ENCODE peak calls at places on chromosomes 11 and 22, in eight cellular contexts. G is T follicular helper cell; O is H54; B is lower leg skin; S is HFFc6; C is colonic mucosa; Q is stimulated activated effector memory CD8-positive, alpha-beta T cell treated with anti-CD3 and anti-CD28 coated beads, Interleukin-12 subunit alpha, Interleukin-12 subunit beta, amount 100 ng/mL, for 72 hours; J is left cardiac atrium. U is an unnamed sample.
A peak's percentile ranks its signal among the peaks of the same experiment; 100 is the strongest.

GRCh38 chr22:47176573-47177333 is 414.3 kb downstream of the TBC1D22A start:
- DNase-seq in G (no peak), O (no peak), B (peak; percentile 81), S (no peak), C (no peak), Q (no peak), J (no peak), U (peak; percentile 10)

GRCh38 chr11:57903441-57904123 is 120.1 kb upstream of the OR9Q1 start:
- DNase-seq in G (no peak), O (peak; percentile 42), B (peak; percentile 89), S (no peak), C (peak; percentile 73), Q (no peak), J (no peak), U (no peak)

GRCh38 chr11:75241036-75241905 is 697 bp downstream of the TPBGL start:
- DNase-seq in G (peak; percentile 77), O (peak; percentile 88), B (peak; percentile 94), S (peak; percentile 75), C (peak; percentile 86), Q (peak; percentile 86), J (peak; percentile 85), U (peak; percentile 87)

GRCh38 chr11:71080239-71081097 is 171.9 kb downstream of the SHANK2 start:
- DNase-seq in G (no peak), O (peak; percentile 59), B (no peak), S (peak; percentile 59), C (peak; percentile 81), Q (peak; percentile 67), J (peak; percentile 53), U (no peak)

GRCh38 chr11:79076526-79077115 is 364.2 kb downstream of the TENM4 start:
- DNase-seq in G (no peak), O (peak; percentile 35), B (no peak), S (no peak), C (peak; percentile 42), Q (no peak), J (peak; percentile 57), U (peak; percentile 38)

GRCh38 chr11:63612181-63612580 is 2.1 kb downstream of the PLAAT3 start:
- DNase-seq in G (no peak), O (no peak), B (no peak), S (no peak), C (no peak), Q (no peak), J (no peak), U (no peak)

GRCh38 chr11:118915396-118915795 is 10.3 kb downstream of the BCL9L start:
- DNase-seq in G (no peak), O (no peak), B (no peak), S (no peak), C (no peak), Q (no peak), J (no peak), U (no peak)

GRCh38 chr11:125569913-125570621 is 790 bp downstream of the EI24 start:
- DNase-seq in G (no peak), O (no peak), B (no peak), S (peak; percentile 6), C (no peak), Q (no peak), J (no peak), U (no peak)

GRCh38 chr11:33125025-33125424 is 36.3 kb downstream of the CSTF3 start:
- DNase-seq in G (no peak), O (no peak), B (no peak), S (no peak), C (no peak), Q (no peak), J (no peak), U (no peak)

GRCh38 chr22:49294656-49295464 is 532.8 kb downstream of the BRD1 start:
- DNase-seq in G (no peak), O (no peak), B (peak; percentile 52), S (no peak), C (no peak), Q (no peak), J (no peak), U (no peak)

GRCh38 chr11:110829873-110830272 is 117.6 kb upstream of the ARHGAP20 start:
- DNase-seq in G (no peak), O (no peak), B (no peak), S (no peak), C (no peak), Q (no peak), J (no peak), U (no peak)

GRCh38 chr22:50599816-50600454 is 658 bp upstream of the MAPK8IP2 start:
- DNase-seq in G (peak; percentile 52), O (peak; percentile 65), B (no peak), S (no peak), C (peak; percentile 51), Q (peak; percentile 76), J (peak; percentile 62), U (no peak)

GRCh38 chr22:23877566-23877965 is 16.6 kb upstream of the MIF start:
- DNase-seq in G (no peak), O (no peak), B (no peak), S (no peak), C (no peak), Q (no peak), J (no peak), U (no peak)

GRCh38 chr22:47086596-47087248 is 324.3 kb downstream of the TBC1D22A start:
- DNase-seq in G (no peak), O (no peak), B (peak; percentile 28), S (no peak), C (no peak), Q (no peak), J (no peak), U (no peak)

GRCh38 chr11:12121011-12121410 is 10.6 kb downstream of the MICAL2 start:
- DNase-seq in G (no peak), O (no peak), B (no peak), S (no peak), C (no peak), Q (no peak), J (no peak), U (no peak)

GRCh38 chr11:2271327-2272240 is 1.2 kb upstream of the ASCL2 start:
- DNase-seq in G (no peak), O (no peak), B (peak; percentile 83), S (no peak), C (peak; percentile 15), Q (peak; percentile 48), J (peak; percentile 14), U (no peak)

GRCh38 chr11:67581469-67581868 is 2.1 kb upstream of the GSTP1 start:
- DNase-seq in G (no peak), O (no peak), B (no peak), S (no peak), C (peak; percentile 73), Q (no peak), J (no peak), U (no peak)

GRCh38 chr11:70068950-70069349 is 9.2 kb upstream of the ANO1 start:
- DNase-seq in G (no peak), O (no peak), B (peak; percentile 67), S (no peak), C (no peak), Q (no peak), J (no peak), U (no peak)

GRCh38 chr11:120147950-120148270 is 10.0 kb upstream of the TRIM29 start:
- DNase-seq in G (no peak), O (no peak), B (no peak), S (no peak), C (no peak), Q (no peak), J (no peak), U (no peak)

GRCh38 chr11:22234743-22235142 is 41.9 kb downstream of the ANO5 start:
- DNase-seq in G (no peak), O (no peak), B (no peak), S (no peak), C (no peak), Q (no peak), J (no peak), U (no peak)

GRCh38 chr11:95512682-95513081 is 276.9 kb downstream of the FAM76B start:
- DNase-seq in G (no peak), O (no peak), B (peak; percentile 88), S (peak; percentile 33), C (peak; percentile 34), Q (no peak), J (peak; percentile 48), U (peak; percentile 86)

GRCh38 chr11:111176603-111177002 is 68.9 kb upstream of the POU2AF2 start:
- DNase-seq in G (no peak), O (no peak), B (no peak), S (no peak), C (no peak), Q (no peak), J (no peak), U (no peak)

GRCh38 chr22:29267462-29267857 is 321 bp downstream of the RHBDD3 start:
- DNase-seq in G (no peak), O (no peak), B (no peak), S (no peak), C (peak; percentile 33), Q (no peak), J (no peak), U (no peak)

GRCh38 chr22:45885941-45886395 is 91.0 kb downstream of the WNT7B start:
- DNase-seq in G (no peak), O (no peak), B (no peak), S (no peak), C (no peak), Q (no peak), J (no peak), U (no peak)